ENCODE peak calls at places on chromosomes 7 and 10, in seven cellular contexts. Q is posterior cingulate gyrus; X is foreskin fibroblast; A is stimulated activated CD8-positive, alpha-beta memory T cell treated with anti-CD3 and anti-CD28 coated beads, Interleukin-7, amount 100 ng/mL, for 48 hours; U is fibroblast of lung; P is activated CD4-positive, alpha-beta T cell treated with anti-CD3 and anti-CD28 coated beads for 24 hours; M is NCI-H1417. R is an unnamed sample.

GRCh38 chr10:91604462-91604935 is 28.4 kb downstream of the PPP1R3C start:
- DNase-seq in P (no peak), U (peak; percentile 94), M (no peak), X (peak; percentile 43), A (no peak), Q (no peak), R (no peak)

GRCh38 chr10:86389441-86390193 is 23.0 kb upstream of the GRID1 start:
- DNase-seq in U (no peak), M (no peak), Q (peak; percentile 78), A (no peak), X (peak; percentile 39), P (no peak), R (no peak)

GRCh38 chr10:17989908-17990767 is 38.4 kb downstream of the SLC39A12 start:
- DNase-seq in U (peak; percentile 87), X (peak; percentile 88), Q (no peak), M (no peak), P (no peak), A (no peak), R (peak; percentile 57)

GRCh38 chr10:112269266-112269665 is 13.9 kb upstream of the TECTB start:
- DNase-seq in M (no peak), U (peak; percentile 18), P (no peak), A (no peak), X (no peak), Q (no peak), R (no peak)

GRCh38 chr7:119733480-119733879 is 539.5 kb upstream of the KCND2 start:
- DNase-seq in Q (no peak), P (no peak), M (no peak), U (peak; percentile 41), X (no peak), A (no peak), R (no peak)

GRCh38 chr7:104627516-104627915 is 299.1 kb downstream of the LHFPL3 start:
- DNase-seq in X (peak; percentile 39), Q (no peak), A (no peak), M (no peak), U (peak; percentile 15), P (no peak), R (peak; percentile 7)

GRCh38 chr7:110483553-110483952 is 607.4 kb upstream of the LRRN3 start:
- DNase-seq in Q (no peak), P (no peak), A (no peak), U (no peak), X (no peak), M (no peak), R (no peak)

GRCh38 chr10:104054430-104054829 is 31.2 kb downstream of the COL17A1 start:
- DNase-seq in A (no peak), X (peak; percentile 85), P (no peak), M (no peak), U (peak; percentile 84), Q (no peak), R (peak; percentile 89)

GRCh38 chr10:10847313-10847712 is 170.4 kb upstream of the CELF2 start:
- DNase-seq in Q (no peak), U (no peak), X (no peak), P (no peak), A (no peak), M (no peak), R (no peak)

GRCh38 chr10:105241254-105241653 is 600.2 kb downstream of the SORCS3 start:
- DNase-seq in P (no peak), Q (no peak), A (no peak), X (no peak), M (no peak), U (no peak), R (no peak)

GRCh38 chr7:148044173-148044572 is 546.4 kb upstream of the C7orf33 start:
- DNase-seq in M (peak; percentile 20), P (no peak), Q (no peak), A (no peak), X (no peak), U (no peak), R (no peak)

GRCh38 chr10:112896722-112897121 is 53.3 kb upstream of the TCF7L2 start:
- DNase-seq in P (no peak), X (no peak), Q (no peak), U (peak; percentile 25), A (no peak), M (no peak), R (no peak)

GRCh38 chr7:49823566-49823965 is 50.1 kb downstream of the VWC2 start:
- DNase-seq in A (no peak), M (no peak), P (no peak), Q (no peak), X (no peak), U (no peak), R (no peak)